ENCODE peak calls at places on chromosomes 1 and 21, in eight cellular contexts. P, L, F, S, X, O, K and T are unnamed samples.
A peak's percentile ranks its signal among the peaks of the same experiment; 100 is the strongest.

GRCh38 chr21:15430577-15430976 is 299.2 kb upstream of the USP25 start:
- DNase-seq in P (no peak), L (no peak), F (no peak), S (no peak), X (no peak), O (no peak), K (no peak), T (no peak)

GRCh38 chr21:17370750-17371325 is 142.0 kb upstream of the CXADR start:
- DNase-seq in P (no peak), L (peak; percentile 9), F (no peak), S (peak; percentile 5), X (no peak), O (no peak), K (no peak), T (no peak)

GRCh38 chr1:208475951-208476824 is 232.0 kb upstream of the PLXNA2 start:
- DNase-seq in P (no peak), L (peak; percentile 6), F (no peak), S (peak; percentile 26), X (peak; percentile 37), O (no peak), K (peak; percentile 30), T (no peak)

GRCh38 chr21:45997495-45998275 is 16.1 kb downstream of the COL6A1 start:
- DNase-seq in P (no peak), L (no peak), F (no peak), S (no peak), X (no peak), O (peak; percentile 15), K (no peak), T (no peak)

GRCh38 chr1:56098956-56099355 is 480.4 kb downstream of the PLPP3 start:
- DNase-seq in P (peak; percentile 53), L (peak; percentile 84), F (no peak), S (no peak), X (peak; percentile 84), O (no peak), K (no peak), T (no peak)

GRCh38 chr1:54982739-54983138 is 2.3 kb downstream of the TMEM61 start:
- DNase-seq in P (no peak), L (no peak), F (no peak), S (no peak), X (no peak), O (no peak), K (no peak), T (no peak)

GRCh38 chr1:214019499-214019898 is 31.7 kb downstream of the PROX1 start:
- DNase-seq in P (no peak), L (no peak), F (no peak), S (no peak), X (no peak), O (no peak), K (no peak), T (no peak)

GRCh38 chr1:245098924-245099323 is 55.9 kb upstream of the KIF26B start:
- DNase-seq in P (no peak), L (no peak), F (no peak), S (no peak), X (no peak), O (no peak), K (no peak), T (no peak)

GRCh38 chr21:44989538-44989888 is 49.7 kb downstream of the SLX9 start:
- DNase-seq in P (no peak), L (peak; percentile 36), F (no peak), S (peak; percentile 60), X (no peak), O (no peak), K (no peak), T (no peak)

GRCh38 chr1:942411-942821 is 16.6 kb downstream of the NOC2L start:
- DNase-seq in P (no peak), L (peak; percentile 46), F (no peak), S (peak; percentile 62), X (peak; percentile 47), O (no peak), K (no peak), T (no peak)

GRCh38 chr1:940121-941026 is 16.7 kb downstream of the SAMD11 start:
- DNase-seq in P (peak; percentile 34), L (peak; percentile 77), F (no peak), S (peak; percentile 86), X (peak; percentile 65), O (peak; percentile 65), K (peak; percentile 40), T (peak; percentile 59)

GRCh38 chr1:941588-942383 is 17.3 kb downstream of the NOC2L start:
- DNase-seq in P (peak; percentile 63), L (peak; percentile 90), F (no peak), S (peak; percentile 95), X (peak; percentile 81), O (peak; percentile 73), K (peak; percentile 57), T (peak; percentile 53)

GRCh38 chr1:939511-940107 is 15.9 kb downstream of the SAMD11 start:
- DNase-seq in P (no peak), L (no peak), F (no peak), S (no peak), X (no peak), O (no peak), K (no peak), T (no peak)

DNA sequence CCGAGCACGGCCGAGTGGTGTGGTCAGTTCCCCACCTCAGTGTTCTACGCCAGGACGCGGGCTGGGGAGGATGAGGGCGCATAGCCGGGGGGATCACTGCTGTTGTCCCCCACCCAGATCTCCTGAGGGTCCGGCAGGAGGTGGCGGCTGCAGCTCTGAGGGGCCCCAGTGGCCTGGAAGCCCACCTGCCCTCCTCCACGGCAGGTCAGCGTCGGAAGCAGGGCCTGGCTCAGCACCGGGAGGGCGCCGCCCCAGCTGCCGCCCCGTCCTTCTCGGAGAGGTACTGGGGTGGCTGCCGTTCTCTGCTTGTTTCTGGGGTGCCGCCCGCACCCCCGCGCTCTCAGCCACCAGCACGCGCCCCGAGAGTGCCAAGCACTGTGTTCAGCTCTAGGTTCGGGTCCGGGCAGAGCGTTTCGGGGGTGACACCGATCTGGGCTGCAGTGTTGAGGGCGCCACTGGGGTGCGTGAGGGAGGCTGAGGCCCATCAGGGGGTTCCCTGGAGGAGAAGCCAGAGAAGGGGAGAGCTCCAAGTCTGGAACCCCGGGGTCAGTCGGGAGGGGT is 17.4 kb downstream of the SAMD11 start:
- DNase-seq in P (no peak), L (no peak), F (no peak), S (no peak), X (no peak), O (no peak), K (no peak), T (no peak)
- TF ChIP-seq CTCF in P (no peak), L (no peak), F (no peak), S (no peak), X (no peak), O (no peak), K (no peak), T (no peak)

GRCh38 chr1:205205055-205205454 is 6.4 kb downstream of the DSTYK start:
- DNase-seq in P (no peak), L (no peak), F (no peak), S (no peak), X (peak; percentile 19), O (no peak), K (no peak), T (no peak)

GRCh38 chr1:205199931-205200299 is 11.6 kb downstream of the DSTYK start:
- DNase-seq in P (no peak), L (no peak), F (no peak), S (no peak), X (no peak), O (no peak), K (no peak), T (no peak)

GRCh38 chr1:205204552-205204951 is 7.0 kb downstream of the DSTYK start:
- DNase-seq in P (no peak), L (peak; percentile 64), F (no peak), S (no peak), X (peak; percentile 62), O (no peak), K (no peak), T (no peak)

GRCh38 chr1:205199090-205199930 is 12.2 kb downstream of the DSTYK start:
- DNase-seq in P (peak; percentile 26), L (peak; percentile 21), F (peak; percentile 61), S (peak; percentile 37), X (peak; percentile 48), O (no peak), K (peak; percentile 33), T (no peak)
- TF ChIP-seq CTCF in P (no peak), L (no peak), F (no peak), S (no peak), X (no peak), O (no peak), K (no peak), T (no peak)

GRCh38 chr1:11266268-11267074 is 4.1 kb upstream of the MTOR start:
- DNase-seq in P (no peak), L (no peak), F (no peak), S (no peak), X (no peak), O (no peak), K (no peak), T (no peak)

DNA sequence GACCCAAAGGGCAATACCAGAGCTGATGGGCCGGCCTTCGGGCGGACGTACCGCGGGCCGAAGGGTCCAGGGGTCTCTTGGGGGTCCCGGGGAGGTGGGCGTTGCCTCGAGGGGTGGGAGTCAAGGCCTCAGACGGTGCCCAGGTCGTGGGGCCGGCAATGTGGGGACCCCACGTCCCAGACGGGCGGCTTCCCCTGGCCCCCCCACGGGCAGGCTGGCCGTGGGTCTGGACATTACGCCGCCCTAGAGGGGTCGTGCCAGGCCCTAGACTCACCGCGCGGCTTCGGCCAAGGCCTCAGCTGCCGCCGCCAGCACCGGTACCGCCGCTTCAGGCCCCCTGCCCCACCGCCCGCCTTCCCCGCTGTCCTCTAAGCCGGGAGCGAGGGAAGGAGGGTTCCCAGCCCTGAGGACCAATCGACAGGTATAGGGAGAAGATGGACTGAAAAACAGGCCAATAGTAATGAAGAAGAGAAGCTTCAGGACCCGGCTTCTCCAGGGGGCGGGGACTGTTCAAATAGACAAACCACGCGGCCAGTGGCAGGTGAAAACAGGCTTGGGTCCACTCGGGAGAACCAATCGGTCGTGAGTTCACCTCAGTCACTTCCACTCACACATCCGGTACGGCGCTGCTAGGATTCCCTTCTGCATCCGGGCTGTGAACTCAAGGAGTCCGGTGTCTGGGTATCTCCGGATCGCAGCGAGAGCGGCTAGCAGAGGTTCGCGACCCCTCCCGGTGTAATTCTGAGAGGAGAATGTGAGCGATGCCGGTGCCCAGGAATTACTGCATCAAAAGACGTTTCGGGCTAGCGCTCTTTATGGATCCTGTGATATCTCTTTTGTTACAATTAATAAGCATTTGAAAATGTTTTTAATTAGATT is at the start of gene MTOR:
- DNase-seq in P (peak; percentile 100), L (peak; percentile 100), F (peak; percentile 100), S (peak; percentile 100), X (peak; percentile 100), O (peak; percentile 98), K (peak; percentile 99), T (peak; percentile 92)
- TF ChIP-seq CTCF in P (peak; percentile 71), L (no peak), F (no peak), S (peak; percentile 31), X (no peak), O (peak; percentile 28), K (peak; percentile 41), T (no peak)

DNA sequence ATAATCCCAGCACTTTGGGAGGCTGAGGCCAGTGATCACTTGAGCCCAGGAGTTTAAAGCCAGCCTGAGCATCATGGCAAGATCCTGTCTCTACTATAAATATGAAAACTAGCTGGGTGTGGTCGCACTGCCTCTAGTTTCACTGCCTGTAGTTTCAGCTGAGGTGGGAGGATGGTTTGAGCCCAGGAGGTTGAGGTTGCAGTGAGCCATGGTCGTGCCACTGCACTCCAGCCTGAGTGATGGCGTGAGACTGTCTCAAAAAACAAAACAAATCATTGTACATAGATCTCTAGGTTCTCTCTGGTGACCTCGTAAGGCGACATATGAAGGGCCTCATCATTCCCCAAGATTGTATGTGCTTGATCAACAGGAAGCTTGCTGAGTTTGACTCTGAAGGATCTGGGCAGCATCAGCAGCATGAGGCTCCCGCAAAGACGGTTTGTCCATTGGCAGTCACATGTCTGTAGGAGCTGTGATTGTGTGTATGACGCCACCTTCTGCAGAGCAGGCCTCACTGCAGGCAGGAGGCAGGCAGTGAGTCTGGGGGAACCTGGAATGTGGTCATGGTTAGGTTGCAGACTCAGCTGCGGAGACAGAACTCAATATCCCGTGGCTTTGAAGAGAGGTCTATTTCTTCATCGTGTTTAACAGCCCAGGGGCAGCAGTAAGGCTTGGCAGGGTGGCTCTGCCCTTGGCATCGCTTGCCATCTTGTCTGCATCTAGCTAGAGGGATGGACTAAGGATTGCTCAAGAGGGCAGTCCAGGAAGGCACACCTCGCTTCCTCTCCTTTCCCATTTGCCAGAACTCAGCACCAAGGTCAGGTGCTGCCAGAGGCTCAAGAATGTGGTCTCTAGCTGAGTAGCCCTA is 13.9 kb downstream of the ATP5PO start:
- DNase-seq in P (peak; percentile 65), L (peak; percentile 70), F (peak; percentile 45), S (peak; percentile 90), X (peak; percentile 71), O (no peak), K (peak; percentile 55), T (no peak)
- TF ChIP-seq CTCF in P (peak; percentile 82), L (peak; percentile 55), F (peak; percentile 59), S (peak; percentile 84), X (peak; percentile 55), O (peak; percentile 55), K (peak; percentile 76), T (peak; percentile 59)